ENCODE peak calls at places on chromosome 16, in five cellular contexts. R is NCI-H460; P is activated CD8-positive, alpha-beta T cell treated with anti-CD3 and anti-CD28 coated beads for 36 hours; T is EL; U is T47D. B is an unnamed sample.

GRCh38 chr16:75452464-75453190 is 11.9 kb downstream of the TMEM170A start:
- DNase-seq in P (no peak), R (no peak), T (no peak), U (no peak), B (no peak)

GRCh38 chr16:10976663-10977062 is 32.3 kb downstream of the CLEC16A start:
- DNase-seq in U (no peak), T (no peak), R (no peak), P (no peak), B (no peak)

GRCh38 chr16:17921357-17921978 is 415.1 kb downstream of the NPIPA8 start:
- DNase-seq in T (peak), U (peak), P (peak), R (no peak), B (peak)

GRCh38 chr16:68707341-68708152 is 29.5 kb upstream of the CDH1 start:
- DNase-seq in R (no peak), U (no peak), T (peak), P (no peak), B (peak)

GRCh38 chr16:74309789-74310781 is 13.5 kb downstream of the PSMD7 start:
- DNase-seq in R (peak), U (peak), T (peak), P (peak), B (peak)

GRCh38 chr16:30335598-30336474 is 19.3 kb downstream of the CD2BP2 start:
- DNase-seq in T (peak), R (no peak), U (no peak), P (peak), B (peak)

GRCh38 chr16:53726625-53727024 is 22.7 kb downstream of the FTO start:
- DNase-seq in T (peak), P (no peak), R (no peak), U (no peak), B (no peak)

GRCh38 chr16:66131895-66132294 is 234.6 kb upstream of the CDH5 start:
- DNase-seq in T (peak), R (no peak), P (no peak), U (no peak), B (peak)

GRCh38 chr16:4315185-4316102 is at the start of gene GLIS2:
- DNase-seq in P (peak), U (peak), R (peak), T (peak), B (peak)

GRCh38 chr16:88383401-88384221 is 852 bp downstream of the ZNF469 start:
- DNase-seq in P (no peak), R (peak), U (peak), T (peak), B (peak)

GRCh38 chr16:11190585-11191565 is 65.1 kb downstream of the SOCS1 start:
- DNase-seq in T (peak), U (no peak), P (no peak), R (no peak), B (no peak)

GRCh38 chr16:72689851-72690250 is 358.1 kb downstream of the ZFHX3 start:
- DNase-seq in R (no peak), T (no peak), U (no peak), P (no peak), B (peak)

GRCh38 chr16:14309001-14309886 is 238.1 kb downstream of the MRTFB start:
- DNase-seq in T (peak), R (no peak), P (peak), U (peak), B (peak)

GRCh38 chr16:20348365-20349185 is 3.9 kb downstream of the UMOD start:
- DNase-seq in T (no peak), R (no peak), U (no peak), P (no peak), B (no peak)

GRCh38 chr16:852451-853185 is 52.1 kb upstream of the GNG13 start:
- DNase-seq in R (no peak), U (no peak), T (no peak), P (no peak), B (no peak)

GRCh38 chr16:88846088-88846487 is 10.7 kb downstream of the GALNS start:
- DNase-seq in P (no peak), R (no peak), U (no peak), T (peak), B (no peak)

GRCh38 chr16:54934536-54935410 is 4.1 kb downstream of the IRX5 start:
- DNase-seq in R (no peak), T (peak), U (peak), P (peak), B (peak)

GRCh38 chr16:79269211-79269863 is 331.2 kb downstream of the MAF start:
- DNase-seq in T (no peak), U (no peak), R (no peak), P (peak), B (no peak)

GRCh38 chr16:64047878-64048277 is 1074.0 kb downstream of the CDH11 start:
- DNase-seq in T (no peak), U (no peak), R (no peak), P (no peak), B (no peak)

GRCh38 chr16:58497935-58498334 is 2.0 kb upstream of the NDRG4 start:
- DNase-seq in R (no peak), U (no peak), T (no peak), P (no peak), B (no peak)

GRCh38 chr16:48676836-48677235 is 66.9 kb upstream of the N4BP1 start:
- DNase-seq in U (no peak), T (peak), P (no peak), R (no peak), B (peak)

GRCh38 chr16:67541391-67542263 is 13.0 kb downstream of the RIPOR1 start:
- DNase-seq in P (peak), U (no peak), T (peak), R (no peak), B (no peak)

GRCh38 chr16:72092832-72093447 is 480 bp downstream of the TXNL4B start:
- DNase-seq in P (peak), R (peak), U (no peak), T (peak), B (peak)

GRCh38 chr16:23107117-23107516 is 42.1 kb downstream of the USP31 start:
- DNase-seq in P (no peak), T (no peak), R (no peak), U (no peak), B (no peak)

GRCh38 chr16:23491490-23492391 is 18.6 kb downstream of the GGA2 start:
- DNase-seq in R (no peak), P (no peak), U (no peak), T (peak), B (peak)

GRCh38 chr16:57991551-57992059 is 8.9 kb downstream of the ZNF319 start:
- DNase-seq in R (no peak), U (no peak), P (no peak), T (no peak), B (no peak)

GRCh38 chr16:89338863-89339262 is 121.4 kb downstream of the ZNF778 start:
- DNase-seq in P (no peak), U (no peak), T (no peak), R (no peak), B (no peak)

GRCh38 chr16:88077328-88078108 is 126.3 kb downstream of the BANP start:
- DNase-seq in T (no peak), U (peak), R (no peak), P (no peak), B (no peak)

B was measured in AG10803.